ENCODE peak calls at places on chromosomes 3 and 15, in six cellular contexts. E is left lung, X is HepG2, M is tibial artery, G is colonic mucosa, S is SJSA1. H is an unnamed sample. For H3K4me1, the result is how much of the 10 kb centered on the place peaks cover.

GRCh38 chr15:32833323-32833944 is 115.6 kb downstream of the GREM1 start:
- DNase-seq in M (no peak), X (no peak), S (no peak), E (no peak), G (no peak), H (no peak)

GRCh38 chr3:53089511-53089910 is 40.7 kb downstream of the RFT1 start:
- DNase-seq in S (no peak), G (no peak), X (no peak), M (no peak), E (no peak), H (no peak)

GRCh38 chr15:31517711-31518110 is 191.1 kb downstream of the KLF13 start:
- DNase-seq in S (no peak), G (no peak), E (no peak), M (no peak), X (no peak), H (no peak)

GRCh38 chr3:58336135-58336882 is 3.6 kb downstream of the PXK start:
- DNase-seq in X (no peak), G (no peak), E (no peak), S (peak), M (no peak), H (no peak)

GRCh38 chr15:101088788-101089578 is 162.9 kb downstream of the CHSY1 start:
- DNase-seq in M (peak), G (peak), E (peak), X (peak), S (peak), H (peak)

GRCh38 chr3:134423153-134423552 is 48.9 kb upstream of the AMOTL2 start:
- DNase-seq in X (no peak), S (no peak), M (no peak), G (no peak), E (no peak), H (no peak)

GRCh38 chr15:45129651-45130129 is at the start of the genes DUOX1 and DUOXA1:
- DNase-seq in G (peak), M (no peak), X (no peak), S (no peak), E (peak), H (peak)

GRCh38 chr15:89628791-89629715 is 26.2 kb downstream of the KIF7 start:
- DNase-seq in S (no peak), M (no peak), X (no peak), G (no peak), E (no peak), H (no peak)

GRCh38 chr3:98035208-98035607 is at the start of gene GABRR3:
- DNase-seq in M (no peak), S (no peak), X (no peak), E (no peak), G (no peak), H (no peak)

GRCh38 chr15:78605680-78606079 is 15.1 kb downstream of the CHRNA3 start:
- DNase-seq in S (no peak), M (no peak), E (no peak), G (no peak), X (no peak), H (no peak)

GRCh38 chr3:177110308-177111254 is 86.7 kb downstream of the TBL1XR1 start:
- DNase-seq in S (no peak), X (no peak), M (no peak), G (no peak), E (no peak), H (no peak)
- H3K4me1 ChIP-seq in S (under half), X (half or more), M (half or more), G (under half), E (half or more), H (under half)

GRCh38 chr3:149532463-149533180 is 58.1 kb downstream of the TM4SF4 start:
- DNase-seq in X (no peak), E (no peak), G (no peak), S (no peak), M (no peak), H (no peak)
- H3K4me1 ChIP-seq in X (half or more), E (under half), G (under half), S (half or more), M (half or more), H (under half)

GRCh38 chr3:129663045-129663446 is 56.6 kb upstream of the PLXND1 start:
- DNase-seq in S (no peak), X (peak), G (no peak), M (no peak), E (no peak), H (no peak)
- H3K4me1 ChIP-seq in S (under half), X (half or more), G (under half), M (under half), E (under half), H (under half)

GRCh38 chr3:16462679-16463078 is 50.8 kb downstream of the RFTN1 start:
- DNase-seq in G (no peak), S (no peak), E (no peak), M (no peak), X (no peak), H (no peak)
- H3K4me1 ChIP-seq in G (under half), S (under half), E (under half), M (under half), X (under half), H (under half)

GRCh38 chr3:174815750-174816149 is 43.4 kb upstream of the NAALADL2 start:
- DNase-seq in G (no peak), M (no peak), S (no peak), X (no peak), E (no peak), H (no peak)

GRCh38 chr3:174810256-174810655 is 48.9 kb upstream of the NAALADL2 start:
- DNase-seq in E (no peak), S (no peak), M (no peak), G (peak), X (no peak), H (peak)

DNA sequence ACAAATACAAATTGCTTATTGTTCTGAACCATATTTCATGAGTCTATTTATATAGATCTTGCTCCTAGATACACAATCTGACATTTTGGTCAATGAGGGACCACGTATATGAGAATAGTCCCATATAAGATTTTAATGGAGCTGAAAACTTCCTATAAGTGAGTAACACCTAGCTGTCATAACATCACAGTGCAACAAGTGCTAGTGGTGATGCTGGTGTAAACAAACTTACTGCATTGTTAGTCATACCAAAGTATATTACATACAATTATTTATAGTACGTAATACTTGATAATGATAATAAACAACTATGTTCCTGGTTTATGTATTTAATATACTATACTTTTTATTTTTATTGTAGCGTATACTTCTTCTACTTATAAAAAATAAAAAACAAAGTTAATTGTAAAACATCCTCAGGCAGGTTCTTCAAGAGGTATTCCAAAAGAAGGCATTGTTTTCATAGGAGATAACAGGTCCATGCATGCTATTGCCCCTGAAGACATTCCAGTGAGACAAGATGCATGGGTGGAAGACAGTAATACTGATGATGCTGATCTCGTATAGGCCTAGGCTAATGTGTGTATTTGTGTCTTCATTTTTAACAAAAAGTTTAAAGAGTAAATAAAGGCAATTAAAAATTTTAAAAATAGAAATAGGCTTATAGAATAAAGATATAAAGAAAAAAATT is 46.8 kb upstream of the NAALADL2 start:
- DNase-seq in X (no peak), S (no peak), M (no peak), E (no peak), G (no peak), H (no peak)
- H3K4me1 ChIP-seq in X (under half), S (under half), M (under half), E (under half), G (under half), H (under half)

GRCh38 chr15:99436472-99437314 is 129.1 kb upstream of the MEF2A start:
- DNase-seq in G (peak), E (peak), M (peak), X (no peak), S (no peak), H (no peak)
- H3K4me1 ChIP-seq in G (under half), E (under half), M (half or more), X (half or more), S (under half), H (under half)

DNA sequence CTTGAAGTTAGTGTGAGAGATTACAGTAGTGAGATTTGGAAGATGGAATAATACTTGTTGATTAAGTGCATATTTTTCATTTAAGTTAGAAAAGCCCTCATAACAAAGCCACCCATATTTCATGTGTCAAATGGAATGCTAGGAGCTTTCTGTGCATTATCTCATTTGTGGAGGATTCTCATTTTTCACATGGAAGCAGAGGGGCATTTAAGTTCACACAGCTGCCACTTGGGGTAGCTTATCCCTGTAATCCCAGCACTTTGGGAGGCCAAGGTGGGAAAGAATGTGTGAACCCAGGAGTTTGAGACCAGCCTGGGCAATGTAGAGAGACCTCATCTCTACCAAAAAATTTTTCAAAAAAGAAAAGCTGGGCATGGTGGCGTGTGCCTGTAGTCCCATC is 55.2 kb downstream of the RAB7A start:
- DNase-seq in G (no peak), S (no peak), E (no peak), X (no peak), M (no peak), H (no peak)
- H3K4me1 ChIP-seq in G (under half), S (under half), E (half or more), X (half or more), M (half or more), H (under half)